ENCODE peak calls at places on chromosomes 1 and 21, in four cellular contexts. One of them, this sample, is unnamed.

GRCh38 chr1:62271137-62271536 is 48.1 kb downstream of the KANK4 start:
- DNase-seq in upper lobe of right lung: no peak
- DNase-seq in A549: no peak
- DNase-seq in neural crest cell: no peak
- DNase-seq in this sample: no peak

GRCh38 chr1:18895317-18895716 is 7.0 kb downstream of the ALDH4A1 start:
- DNase-seq in upper lobe of right lung: no peak
- DNase-seq in A549: no peak
- DNase-seq in neural crest cell: no peak
- DNase-seq in this sample: no peak

GRCh38 chr21:42040411-42041180 is 30.4 kb upstream of the ZBTB21 start:
- DNase-seq in A549: peak
- DNase-seq in neural crest cell: no peak
- DNase-seq in upper lobe of right lung: no peak
- DNase-seq in this sample: no peak

GRCh38 chr1:177966199-177966598 is 3.7 kb downstream of the SEC16B start:
- DNase-seq in A549: no peak
- DNase-seq in neural crest cell: no peak
- DNase-seq in upper lobe of right lung: no peak
- DNase-seq in this sample: no peak

GRCh38 chr1:77671836-77672235 is 10.6 kb downstream of the ZZZ3 start:
- DNase-seq in upper lobe of right lung: no peak
- DNase-seq in A549: no peak
- DNase-seq in neural crest cell: no peak
- DNase-seq in this sample: no peak

GRCh38 chr1:66172272-66172671 is 361.7 kb upstream of the SGIP1 start:
- DNase-seq in A549: no peak
- DNase-seq in upper lobe of right lung: no peak
- DNase-seq in neural crest cell: no peak
- DNase-seq in this sample: no peak

GRCh38 chr1:245622332-245623014 is 467.7 kb downstream of the KIF26B start:
- DNase-seq in A549: no peak
- DNase-seq in upper lobe of right lung: no peak
- DNase-seq in neural crest cell: no peak
- DNase-seq in this sample: no peak

GRCh38 chr21:46423546-46424061 is 35.1 kb upstream of the DIP2A start:
- DNase-seq in A549: no peak
- DNase-seq in neural crest cell: no peak
- DNase-seq in upper lobe of right lung: no peak
- DNase-seq in this sample: no peak

GRCh38 chr21:26199471-26199870 is 28.9 kb upstream of the APP start:
- DNase-seq in neural crest cell: no peak
- DNase-seq in upper lobe of right lung: no peak
- DNase-seq in A549: no peak
- DNase-seq in this sample: no peak

GRCh38 chr1:180640531-180640949 is 8.7 kb downstream of the XPR1 start:
- DNase-seq in upper lobe of right lung: no peak
- DNase-seq in neural crest cell: no peak
- DNase-seq in A549: no peak
- DNase-seq in this sample: no peak

GRCh38 chr1:205111354-205111753 is 10.4 kb downstream of the RBBP5 start:
- DNase-seq in neural crest cell: no peak
- DNase-seq in upper lobe of right lung: no peak
- DNase-seq in A549: no peak
- DNase-seq in this sample: no peak

GRCh38 chr1:1359668-1360468 is 1.5 kb upstream of the MXRA8 start:
- DNase-seq in upper lobe of right lung: peak
- DNase-seq in neural crest cell: no peak
- DNase-seq in A549: no peak
- DNase-seq in this sample: no peak

GRCh38 chr1:186091222-186091720 is 283.8 kb downstream of the TPR start:
- DNase-seq in A549: no peak
- DNase-seq in upper lobe of right lung: no peak
- DNase-seq in neural crest cell: no peak
- DNase-seq in this sample: no peak

GRCh38 chr1:154624756-154625643 is 17.0 kb upstream of the ADAR start:
- DNase-seq in neural crest cell: no peak
- DNase-seq in upper lobe of right lung: no peak
- DNase-seq in A549: no peak
- DNase-seq in this sample: no peak

DNA sequence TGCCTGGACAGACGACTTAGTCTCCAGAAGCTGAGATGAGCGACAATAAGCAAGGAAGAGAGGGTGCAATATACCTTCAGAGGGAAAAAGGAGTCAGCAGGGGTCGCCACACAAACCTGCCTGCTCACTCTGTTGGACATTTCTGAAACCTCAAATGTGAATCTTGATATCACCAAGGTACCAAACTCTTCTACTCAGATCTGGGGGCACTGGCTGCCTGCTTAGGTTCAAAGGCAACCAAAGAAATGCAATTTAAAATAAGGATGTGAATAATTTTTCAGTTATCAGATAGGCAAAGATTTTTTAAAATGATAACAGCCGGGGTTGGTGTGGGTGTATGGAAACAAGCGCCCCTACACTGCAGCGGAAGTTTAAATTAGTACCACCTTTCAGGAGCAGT is 164.2 kb downstream of the HIVEP3 start:
- DNase-seq in upper lobe of right lung: no peak
- DNase-seq in neural crest cell: no peak
- DNase-seq in A549: no peak
- DNase-seq in this sample: no peak
- TF ChIP-seq CTCF in upper lobe of right lung: no peak
- TF ChIP-seq CTCF in neural crest cell: no peak
- TF ChIP-seq CTCF in A549: peak
- TF ChIP-seq CTCF in this sample: peak

GRCh38 chr21:17688912-17689874 is 76.5 kb upstream of the BTG3 start:
- DNase-seq in neural crest cell: no peak
- DNase-seq in A549: no peak
- DNase-seq in upper lobe of right lung: no peak
- DNase-seq in this sample: no peak
- TF ChIP-seq CTCF in neural crest cell: peak
- TF ChIP-seq CTCF in A549: peak
- TF ChIP-seq CTCF in upper lobe of right lung: peak
- TF ChIP-seq CTCF in this sample: peak

DNA sequence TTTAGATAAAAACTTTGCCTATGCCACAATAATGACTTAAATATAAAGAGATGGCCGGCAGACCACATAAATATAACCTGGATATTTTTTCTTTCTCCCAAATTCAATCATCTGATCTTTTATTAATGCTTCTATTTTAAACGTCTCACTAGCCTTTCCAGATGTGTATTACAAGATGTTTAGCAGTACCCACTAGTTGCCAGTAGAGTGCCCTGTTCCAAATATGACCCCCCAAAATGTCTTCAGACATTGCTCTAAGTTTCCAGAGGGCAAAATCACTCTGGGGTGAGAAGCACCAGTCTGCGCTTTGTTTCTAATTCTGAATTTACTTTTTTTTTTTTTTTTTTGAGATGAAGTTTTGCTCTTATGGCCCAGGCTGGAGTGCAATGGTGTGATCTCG is 268.1 kb downstream of the GRIK1 start:
- DNase-seq in neural crest cell: no peak
- DNase-seq in A549: no peak
- DNase-seq in upper lobe of right lung: no peak
- DNase-seq in this sample: no peak
- TF ChIP-seq CTCF in neural crest cell: no peak
- TF ChIP-seq CTCF in A549: no peak
- TF ChIP-seq CTCF in upper lobe of right lung: no peak
- TF ChIP-seq CTCF in this sample: no peak

DNA sequence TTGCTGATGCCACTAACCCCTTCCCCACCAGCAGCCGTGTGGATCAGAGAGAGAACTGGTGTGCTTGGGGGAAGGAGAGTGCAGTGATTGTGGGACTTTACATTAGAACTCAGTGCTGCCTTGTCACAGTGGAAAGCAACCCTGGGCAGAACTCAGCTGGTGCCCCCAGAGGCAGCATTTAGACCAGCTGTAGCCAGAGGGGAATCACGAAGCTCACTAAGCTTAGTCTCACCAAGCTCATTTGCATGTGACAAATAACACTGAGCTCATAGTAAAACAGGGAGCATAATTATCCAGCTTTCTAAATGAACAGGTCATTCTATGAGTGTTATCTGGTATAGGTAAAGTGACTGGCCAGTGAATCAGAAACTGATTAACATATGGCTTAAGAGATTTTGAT is 9.8 kb upstream of the SMAP2 start:
- DNase-seq in neural crest cell: no peak
- DNase-seq in upper lobe of right lung: no peak
- DNase-seq in A549: no peak
- DNase-seq in this sample: no peak
- TF ChIP-seq CTCF in neural crest cell: no peak
- TF ChIP-seq CTCF in upper lobe of right lung: no peak
- TF ChIP-seq CTCF in A549: no peak
- TF ChIP-seq CTCF in this sample: no peak

GRCh38 chr1:201883786-201884185 is 4.9 kb upstream of the SHISA4 start:
- DNase-seq in neural crest cell: no peak
- DNase-seq in upper lobe of right lung: no peak
- DNase-seq in A549: no peak
- DNase-seq in this sample: no peak
- TF ChIP-seq CTCF in neural crest cell: no peak
- TF ChIP-seq CTCF in upper lobe of right lung: no peak
- TF ChIP-seq CTCF in A549: no peak
- TF ChIP-seq CTCF in this sample: no peak

DNA sequence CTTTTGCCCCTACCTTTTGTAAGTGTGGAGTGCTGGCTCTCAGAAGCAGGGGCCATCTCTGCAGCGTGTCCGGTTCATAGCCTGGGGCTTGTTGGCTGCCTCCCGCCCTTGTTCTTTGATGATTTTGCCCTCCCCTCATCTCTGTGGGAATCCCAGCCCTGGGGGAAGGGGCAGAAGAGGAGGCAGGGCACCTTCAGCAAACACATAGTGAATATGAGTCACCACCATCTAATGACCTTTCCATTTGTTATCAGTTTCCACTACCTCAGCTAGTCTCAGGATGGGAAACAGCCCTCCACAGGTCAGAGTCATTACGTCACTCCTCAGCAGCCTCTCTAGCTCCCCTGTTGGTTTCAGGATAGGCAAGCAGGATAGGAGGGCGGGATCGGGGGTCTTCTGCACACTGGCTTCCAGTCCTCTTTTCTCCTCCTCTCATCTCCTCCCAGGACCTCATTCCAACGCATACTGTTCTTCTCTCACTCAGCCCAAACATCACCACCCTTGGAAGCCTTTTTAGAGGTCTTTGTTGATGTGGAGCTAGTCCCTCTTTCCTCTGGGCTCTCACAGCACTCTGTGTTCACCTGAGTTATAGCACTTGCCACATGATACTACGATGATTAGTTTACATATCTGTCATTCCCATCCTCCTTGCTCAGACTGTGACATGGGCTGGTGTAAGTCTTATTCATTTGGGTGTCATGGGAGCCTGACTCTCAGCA is 15.8 kb downstream of the GADD45A start:
- DNase-seq in neural crest cell: peak
- DNase-seq in upper lobe of right lung: no peak
- DNase-seq in A549: peak
- DNase-seq in this sample: no peak
- TF ChIP-seq CTCF in neural crest cell: peak
- TF ChIP-seq CTCF in upper lobe of right lung: no peak
- TF ChIP-seq CTCF in A549: no peak
- TF ChIP-seq CTCF in this sample: no peak

DNA sequence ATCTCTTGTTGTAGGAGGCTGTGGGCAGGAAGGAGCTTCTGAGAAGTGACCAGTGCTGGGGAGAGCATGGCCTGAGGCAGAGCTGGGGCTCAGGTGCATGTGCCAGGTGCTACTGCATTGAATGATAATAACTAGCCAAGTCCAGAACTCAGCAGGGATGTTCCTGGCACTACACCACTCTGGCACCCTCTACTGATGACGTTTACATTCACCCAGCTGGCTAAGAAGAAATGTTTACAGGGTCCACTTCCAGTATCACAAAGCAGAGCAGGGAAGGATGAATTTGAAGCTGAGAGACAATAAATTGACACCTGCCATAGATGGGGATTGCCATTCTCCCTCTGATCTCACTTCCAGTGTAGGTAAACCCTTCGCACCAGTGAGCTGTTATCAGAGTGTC is 411.8 kb downstream of the SETD4 start:
- DNase-seq in neural crest cell: no peak
- DNase-seq in A549: no peak
- DNase-seq in upper lobe of right lung: no peak
- DNase-seq in this sample: no peak
- TF ChIP-seq CTCF in neural crest cell: no peak
- TF ChIP-seq CTCF in A549: no peak
- TF ChIP-seq CTCF in upper lobe of right lung: no peak
- TF ChIP-seq CTCF in this sample: no peak

GRCh38 chr1:57489342-57490036 is 65.6 kb upstream of the DAB1 start:
- DNase-seq in upper lobe of right lung: no peak
- DNase-seq in A549: no peak
- DNase-seq in neural crest cell: no peak
- DNase-seq in this sample: no peak

GRCh38 chr1:57492846-57493245 is 69.0 kb upstream of the DAB1 start:
- DNase-seq in upper lobe of right lung: no peak
- DNase-seq in A549: no peak
- DNase-seq in neural crest cell: no peak
- DNase-seq in this sample: no peak

DNA sequence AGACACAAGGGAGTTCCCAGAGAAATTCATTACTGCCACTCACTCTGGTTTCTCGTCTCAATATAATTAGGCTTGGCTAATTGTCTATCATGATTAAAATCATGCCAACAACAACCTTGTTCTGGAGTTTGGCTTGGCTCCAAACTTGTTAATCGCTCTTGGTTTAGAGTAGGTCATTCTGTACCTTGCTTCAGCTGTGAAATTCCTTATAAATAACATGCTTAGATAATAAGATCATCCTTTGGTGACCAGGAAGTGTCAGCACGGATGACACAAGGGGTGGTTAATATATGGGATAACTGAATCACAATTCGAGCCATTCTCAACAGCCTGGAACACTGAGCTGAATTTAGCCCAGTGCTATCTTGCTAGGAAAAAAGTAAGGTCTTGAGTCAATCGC is 70.8 kb upstream of the DAB1 start:
- DNase-seq in neural crest cell: no peak
- DNase-seq in upper lobe of right lung: no peak
- DNase-seq in A549: no peak
- DNase-seq in this sample: no peak
- TF ChIP-seq CTCF in neural crest cell: no peak
- TF ChIP-seq CTCF in upper lobe of right lung: no peak
- TF ChIP-seq CTCF in A549: no peak
- TF ChIP-seq CTCF in this sample: no peak

GRCh38 chr21:44800103-44800502 is 1.5 kb downstream of the UBE2G2 start:
- DNase-seq in A549: no peak
- DNase-seq in neural crest cell: no peak
- DNase-seq in upper lobe of right lung: no peak
- DNase-seq in this sample: no peak
- TF ChIP-seq CTCF in A549: peak
- TF ChIP-seq CTCF in neural crest cell: peak
- TF ChIP-seq CTCF in upper lobe of right lung: peak
- TF ChIP-seq CTCF in this sample: peak

GRCh38 chr1:234579967-234580366 is 30.0 kb downstream of the IRF2BP2 start:
- DNase-seq in neural crest cell: no peak
- DNase-seq in A549: peak
- DNase-seq in upper lobe of right lung: no peak
- DNase-seq in this sample: no peak
- TF ChIP-seq CTCF in neural crest cell: peak
- TF ChIP-seq CTCF in A549: peak
- TF ChIP-seq CTCF in upper lobe of right lung: peak
- TF ChIP-seq CTCF in this sample: no peak